ENCODE peak calls at places on chromosome 16, in five cellular contexts. One of them, this sample, is unnamed.

GRCh38 chr16:27427538-27427937 is 25.6 kb downstream of the IL21R start:
- DNase-seq in H1: no peak
- DNase-seq in H9: no peak
- DNase-seq in trophoblast cell: no peak
- DNase-seq in mesenchymal stem cell: no peak
- DNase-seq in this sample: no peak

GRCh38 chr16:59510008-59510424 is 775.9 kb upstream of the GOT2 start:
- DNase-seq in H1: no peak
- DNase-seq in trophoblast cell: no peak
- DNase-seq in H9: no peak
- DNase-seq in mesenchymal stem cell: no peak
- DNase-seq in this sample: no peak

GRCh38 chr16:70432800-70433455 is 6.0 kb downstream of the ST3GAL2 start:
- DNase-seq in trophoblast cell: no peak
- DNase-seq in H1: no peak
- DNase-seq in mesenchymal stem cell: peak; percentile 61
- DNase-seq in H9: no peak
- DNase-seq in this sample: no peak

GRCh38 chr16:14300631-14301149 is 229.6 kb downstream of the MRTFB start:
- DNase-seq in trophoblast cell: peak; percentile 68
- DNase-seq in H9: peak; percentile 65
- DNase-seq in mesenchymal stem cell: peak; percentile 86
- DNase-seq in H1: no peak
- DNase-seq in this sample: no peak

GRCh38 chr16:16148755-16149154 is 74.5 kb downstream of the ABCC6 start:
- DNase-seq in mesenchymal stem cell: no peak
- DNase-seq in H9: no peak
- DNase-seq in H1: no peak
- DNase-seq in trophoblast cell: no peak
- DNase-seq in this sample: no peak

GRCh38 chr16:12436201-12436657 is 367.5 kb downstream of the CPPED1 start:
- DNase-seq in trophoblast cell: no peak
- DNase-seq in H1: peak; percentile 19
- DNase-seq in H9: peak; percentile 70
- DNase-seq in mesenchymal stem cell: no peak
- DNase-seq in this sample: peak; percentile 12

GRCh38 chr16:1543085-1543896 is 9.8 kb downstream of the TMEM204 start:
- DNase-seq in mesenchymal stem cell: peak; percentile 95
- DNase-seq in H9: peak; percentile 51
- DNase-seq in H1: no peak
- DNase-seq in trophoblast cell: peak; percentile 97
- DNase-seq in this sample: no peak

GRCh38 chr16:25151996-25152395 is 40.5 kb downstream of the LCMT1 start:
- DNase-seq in H9: no peak
- DNase-seq in mesenchymal stem cell: peak; percentile 22
- DNase-seq in H1: no peak
- DNase-seq in trophoblast cell: peak; percentile 86
- DNase-seq in this sample: no peak

GRCh38 chr16:55018881-55019280 is 88.2 kb downstream of the IRX5 start:
- DNase-seq in H1: no peak
- DNase-seq in trophoblast cell: no peak
- DNase-seq in H9: no peak
- DNase-seq in mesenchymal stem cell: no peak
- DNase-seq in this sample: no peak

GRCh38 chr16:12535535-12536411 is 267.9 kb downstream of the CPPED1 start:
- DNase-seq in H1: no peak
- DNase-seq in H9: peak; percentile 46
- DNase-seq in mesenchymal stem cell: no peak
- DNase-seq in trophoblast cell: no peak
- DNase-seq in this sample: peak; percentile 46

GRCh38 chr16:83952587-83952939 is 477 bp upstream of the OSGIN1 start:
- DNase-seq in trophoblast cell: no peak
- DNase-seq in H9: no peak
- DNase-seq in H1: no peak
- DNase-seq in mesenchymal stem cell: no peak
- DNase-seq in this sample: no peak

GRCh38 chr16:81401035-81401950 is 43.3 kb upstream of the CMIP start:
- DNase-seq in mesenchymal stem cell: peak; percentile 33
- DNase-seq in trophoblast cell: peak; percentile 90
- DNase-seq in H1: no peak
- DNase-seq in H9: no peak
- DNase-seq in this sample: no peak
- H3K9ac ChIP-seq in mesenchymal stem cell: peak overlapping the region; percentile 73
- H3K9ac ChIP-seq in trophoblast cell: no peak overlapping the region
- H3K9ac ChIP-seq in H1: no peak overlapping the region
- H3K9ac ChIP-seq in H9: no peak overlapping the region
- H3K9ac ChIP-seq in this sample: no peak overlapping the region

DNA sequence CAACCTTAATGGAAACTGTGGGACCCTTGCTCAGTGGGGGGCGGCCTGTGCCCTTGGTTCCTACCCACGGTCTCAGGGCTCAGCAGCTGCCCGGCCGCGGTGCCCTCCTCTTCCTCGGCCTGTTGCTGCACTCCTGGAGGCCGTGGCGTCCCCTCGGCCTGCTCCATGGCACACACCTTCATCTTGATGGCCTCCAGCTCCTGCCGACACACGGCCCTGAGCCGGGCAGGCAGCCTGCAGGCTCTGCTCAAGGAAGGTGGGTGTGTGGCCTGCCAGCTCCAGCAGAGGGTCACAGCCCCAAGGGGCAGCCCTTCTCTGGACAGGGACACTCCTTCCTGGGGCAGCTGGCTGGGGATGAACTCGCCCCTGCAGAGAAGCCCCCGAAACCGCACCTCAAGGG is 718 bp downstream of the PABPN1L start:
- DNase-seq in trophoblast cell: no peak
- DNase-seq in H9: no peak
- DNase-seq in H1: no peak
- DNase-seq in mesenchymal stem cell: no peak
- DNase-seq in this sample: no peak
- H2BK12ac ChIP-seq in trophoblast cell: no peak overlapping the region
- H2BK12ac ChIP-seq in H9: no peak overlapping the region
- H2BK12ac ChIP-seq in H1: no peak overlapping the region
- H2BK12ac ChIP-seq in mesenchymal stem cell: no peak overlapping the region
- H2BK12ac ChIP-seq in this sample: peak overlapping the region; percentile 58

GRCh38 chr16:67967183-67967955 is 1.1 kb downstream of the SLC12A4 start:
- DNase-seq in H9: no peak
- DNase-seq in H1: no peak
- DNase-seq in trophoblast cell: peak; percentile 16
- DNase-seq in mesenchymal stem cell: peak; percentile 42
- DNase-seq in this sample: no peak
- H2BK120ac ChIP-seq in H9: no peak overlapping the region
- H2BK120ac ChIP-seq in H1: no peak overlapping the region
- H2BK120ac ChIP-seq in trophoblast cell: peak overlapping the region; percentile 89
- H2BK120ac ChIP-seq in mesenchymal stem cell: peak overlapping the region; percentile 87
- H2BK120ac ChIP-seq in this sample: no peak overlapping the region

GRCh38 chr16:28538733-28539596 is at the start of gene NUPR1:
- DNase-seq in trophoblast cell: no peak
- DNase-seq in H9: no peak
- DNase-seq in H1: no peak
- DNase-seq in mesenchymal stem cell: peak; percentile 73
- DNase-seq in this sample: no peak
- H3K9ac ChIP-seq in trophoblast cell: no peak within 1 kb of the TSS
- H3K9ac ChIP-seq in H9: no peak within 1 kb of the TSS
- H3K9ac ChIP-seq in H1: no peak within 1 kb of the TSS
- H3K9ac ChIP-seq in mesenchymal stem cell: peak within 1 kb of the TSS; percentile 97
- H3K9ac ChIP-seq in this sample: peak within 1 kb of the TSS; percentile 72

DNA sequence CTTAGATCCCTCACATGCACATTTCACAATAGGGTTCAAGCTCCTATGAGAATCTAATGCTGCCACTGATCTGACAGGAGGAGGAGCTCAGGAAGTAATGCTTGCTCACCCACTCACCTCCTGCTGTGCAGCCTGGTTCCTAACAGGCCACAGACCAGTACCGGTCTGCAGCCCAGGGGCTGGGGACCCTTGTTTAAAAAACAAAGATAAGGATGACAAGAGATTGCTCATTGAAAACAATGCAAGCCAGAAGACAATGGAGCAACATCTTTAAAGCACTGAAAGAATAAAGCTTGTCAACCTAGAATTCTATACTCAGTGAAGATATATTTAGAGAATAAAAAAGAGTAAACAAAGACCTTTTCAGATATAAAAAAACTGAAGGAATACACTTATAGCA is 22.8 kb upstream of the FA2H start:
- DNase-seq in H1: no peak
- DNase-seq in trophoblast cell: no peak
- DNase-seq in H9: no peak
- DNase-seq in mesenchymal stem cell: no peak
- DNase-seq in this sample: no peak
- H2BK12ac ChIP-seq in H1: no peak overlapping the region
- H2BK12ac ChIP-seq in trophoblast cell: no peak overlapping the region
- H2BK12ac ChIP-seq in H9: no peak overlapping the region
- H2BK12ac ChIP-seq in mesenchymal stem cell: no peak overlapping the region
- H2BK12ac ChIP-seq in this sample: no peak overlapping the region

DNA sequence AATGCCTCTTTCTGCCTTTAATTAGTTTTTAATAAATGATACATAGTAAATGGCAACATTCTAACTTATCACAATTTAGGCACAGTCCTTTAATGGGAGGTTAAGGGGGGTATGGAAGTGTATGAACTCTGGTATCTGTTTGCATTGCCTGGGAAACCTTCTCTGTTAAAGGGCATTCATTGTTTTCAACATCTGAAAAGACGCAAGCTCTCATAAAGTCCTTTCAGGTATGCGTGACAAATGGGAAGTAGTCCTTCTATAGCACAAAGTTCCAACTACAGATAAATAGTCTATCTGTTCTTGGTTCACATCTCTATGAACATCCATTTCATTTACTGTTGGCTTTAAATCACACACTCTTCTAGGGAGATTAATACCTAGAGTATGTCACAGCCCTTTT is 298.0 kb upstream of the PMFBP1 start:
- DNase-seq in H9: no peak
- DNase-seq in mesenchymal stem cell: no peak
- DNase-seq in trophoblast cell: no peak
- DNase-seq in H1: no peak
- DNase-seq in this sample: no peak
- H2BK120ac ChIP-seq in H9: no peak overlapping the region
- H2BK120ac ChIP-seq in mesenchymal stem cell: no peak overlapping the region
- H2BK120ac ChIP-seq in trophoblast cell: no peak overlapping the region
- H2BK120ac ChIP-seq in H1: no peak overlapping the region
- H2BK120ac ChIP-seq in this sample: no peak overlapping the region

DNA sequence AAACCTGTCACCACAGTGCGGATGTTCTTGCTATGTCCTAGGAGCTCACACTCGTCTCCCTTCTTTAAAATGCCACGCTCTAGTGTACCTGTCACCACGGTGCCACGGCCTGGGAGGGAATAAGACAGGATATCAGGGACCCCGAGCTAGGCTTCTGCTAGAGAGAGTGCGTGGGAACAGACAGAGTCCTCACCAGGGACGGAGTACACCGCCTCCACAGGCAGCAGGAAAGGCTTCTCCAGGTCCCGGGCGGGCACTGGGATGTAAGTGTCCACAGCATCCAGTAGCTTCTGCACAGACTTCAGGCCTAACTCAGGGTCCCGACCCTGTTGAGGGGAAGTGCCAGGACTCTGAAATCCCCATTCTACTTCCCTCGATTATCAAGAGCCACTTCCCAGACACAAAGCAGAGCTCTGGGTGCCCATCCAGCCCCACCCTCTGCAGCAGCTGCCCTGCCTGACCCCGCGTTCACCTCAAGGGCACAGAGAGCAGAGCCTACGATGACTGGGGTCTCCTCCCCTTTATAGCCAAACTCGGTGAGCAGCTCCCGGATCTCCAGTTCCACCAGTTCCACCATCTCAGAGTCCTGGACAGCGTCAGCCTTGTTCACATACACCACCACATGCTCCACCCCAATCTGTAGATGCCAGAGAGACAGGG is 1.8 kb downstream of the TUFM start:
- DNase-seq in H1: no peak
- DNase-seq in trophoblast cell: no peak
- DNase-seq in mesenchymal stem cell: no peak
- DNase-seq in H9: no peak
- DNase-seq in this sample: no peak
- H3K9ac ChIP-seq in H1: no peak overlapping the region
- H3K9ac ChIP-seq in trophoblast cell: no peak overlapping the region
- H3K9ac ChIP-seq in mesenchymal stem cell: peak overlapping the region; percentile 98
- H3K9ac ChIP-seq in H9: no peak overlapping the region
- H3K9ac ChIP-seq in this sample: no peak overlapping the region

This sample was measured in neuronal stem cell.